ENCODE peak calls at places on chromosomes 2 and 18, in five cellular contexts. One of them, this sample, is unnamed. For H3K4me1, the result is how much of the 10 kb centered on the place peaks cover.

GRCh38 chr18:46343940-46344372 is 239.8 kb downstream of the HAUS1 start:
- DNase-seq in GM23338: peak
- DNase-seq in CD4-positive, alpha-beta memory T cell: peak
- DNase-seq in aorta: peak
- DNase-seq in psoas muscle: peak
- DNase-seq in this sample: no peak

GRCh38 chr2:72008608-72009007 is 139.1 kb downstream of the CYP26B1 start:
- DNase-seq in GM23338: no peak
- DNase-seq in CD4-positive, alpha-beta memory T cell: no peak
- DNase-seq in aorta: no peak
- DNase-seq in psoas muscle: no peak
- DNase-seq in this sample: no peak

GRCh38 chr2:206164261-206164862 is 4.7 kb downstream of the EEF1B2 start:
- DNase-seq in GM23338: peak
- DNase-seq in CD4-positive, alpha-beta memory T cell: no peak
- DNase-seq in aorta: no peak
- DNase-seq in psoas muscle: no peak
- DNase-seq in this sample: peak

GRCh38 chr2:240730506-240731326 is 39.0 kb downstream of the AQP12A start:
- DNase-seq in GM23338: no peak
- DNase-seq in CD4-positive, alpha-beta memory T cell: no peak
- DNase-seq in aorta: no peak
- DNase-seq in psoas muscle: no peak
- DNase-seq in this sample: no peak

GRCh38 chr2:2291500-2292260 is 39.4 kb downstream of the MYT1L start:
- DNase-seq in GM23338: peak
- DNase-seq in CD4-positive, alpha-beta memory T cell: no peak
- DNase-seq in aorta: no peak
- DNase-seq in psoas muscle: no peak
- DNase-seq in this sample: no peak

GRCh38 chr2:238728322-238729260 is 119.3 kb upstream of the TWIST2 start:
- DNase-seq in GM23338: no peak
- DNase-seq in CD4-positive, alpha-beta memory T cell: no peak
- DNase-seq in aorta: no peak
- DNase-seq in psoas muscle: peak
- DNase-seq in this sample: no peak

GRCh38 chr18:74040459-74041332 is 106.9 kb downstream of the FBXO15 start:
- DNase-seq in GM23338: peak
- DNase-seq in CD4-positive, alpha-beta memory T cell: no peak
- DNase-seq in aorta: no peak
- DNase-seq in psoas muscle: no peak
- DNase-seq in this sample: peak

GRCh38 chr2:19885791-19886190 is 16.0 kb downstream of the TTC32 start:
- DNase-seq in GM23338: no peak
- DNase-seq in CD4-positive, alpha-beta memory T cell: no peak
- DNase-seq in aorta: no peak
- DNase-seq in psoas muscle: no peak
- DNase-seq in this sample: no peak

GRCh38 chr2:43810427-43810826 is 28.2 kb downstream of the ABCG5 start:
- DNase-seq in GM23338: no peak
- DNase-seq in CD4-positive, alpha-beta memory T cell: no peak
- DNase-seq in aorta: no peak
- DNase-seq in psoas muscle: no peak
- DNase-seq in this sample: no peak

GRCh38 chr18:23650963-23651927 is 11.5 kb downstream of the ANKRD29 start:
- DNase-seq in GM23338: no peak
- DNase-seq in CD4-positive, alpha-beta memory T cell: no peak
- DNase-seq in aorta: no peak
- DNase-seq in psoas muscle: no peak
- DNase-seq in this sample: no peak

GRCh38 chr2:99863236-99863913 is 279.0 kb downstream of the AFF3 start:
- DNase-seq in GM23338: no peak
- DNase-seq in CD4-positive, alpha-beta memory T cell: no peak
- DNase-seq in aorta: no peak
- DNase-seq in psoas muscle: no peak
- DNase-seq in this sample: no peak

GRCh38 chr2:99864561-99865216 is 277.7 kb downstream of the AFF3 start:
- DNase-seq in GM23338: no peak
- DNase-seq in CD4-positive, alpha-beta memory T cell: no peak
- DNase-seq in aorta: no peak
- DNase-seq in psoas muscle: peak
- DNase-seq in this sample: no peak

GRCh38 chr2:99865818-99866676 is 276.3 kb downstream of the AFF3 start:
- DNase-seq in GM23338: no peak
- DNase-seq in CD4-positive, alpha-beta memory T cell: no peak
- DNase-seq in aorta: no peak
- DNase-seq in psoas muscle: no peak
- DNase-seq in this sample: no peak

GRCh38 chr2:99863914-99864273 is 278.5 kb downstream of the AFF3 start:
- DNase-seq in GM23338: no peak
- DNase-seq in CD4-positive, alpha-beta memory T cell: no peak
- DNase-seq in aorta: no peak
- DNase-seq in psoas muscle: no peak
- DNase-seq in this sample: no peak

DNA sequence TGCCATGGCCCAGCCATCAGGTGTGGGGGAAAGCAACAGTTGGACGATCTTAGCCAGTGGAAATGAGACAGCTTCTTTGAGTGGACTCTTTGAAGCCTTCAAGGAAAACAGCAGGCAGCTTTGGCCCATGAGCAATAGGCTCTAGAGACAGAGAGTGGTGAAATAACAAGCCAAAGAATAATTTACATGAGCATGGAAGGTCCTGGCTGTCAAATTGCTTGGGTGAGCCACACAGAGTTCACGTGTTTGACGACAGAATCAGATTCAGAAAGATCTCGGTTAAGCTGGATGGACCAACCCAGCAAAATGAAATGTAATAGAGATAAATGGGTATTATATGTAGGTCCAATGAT is 277.2 kb downstream of the AFF3 start:
- DNase-seq in GM23338: no peak
- DNase-seq in CD4-positive, alpha-beta memory T cell: no peak
- DNase-seq in aorta: no peak
- DNase-seq in psoas muscle: no peak
- DNase-seq in this sample: no peak
- H3K4me1 ChIP-seq in GM23338: under half
- H3K4me1 ChIP-seq in CD4-positive, alpha-beta memory T cell: under half
- H3K4me1 ChIP-seq in aorta: under half
- H3K4me1 ChIP-seq in psoas muscle: under half
- H3K4me1 ChIP-seq in this sample: under half

GRCh38 chr18:79523221-79523737 is 127.5 kb downstream of the NFATC1 start:
- DNase-seq in GM23338: no peak
- DNase-seq in CD4-positive, alpha-beta memory T cell: peak
- DNase-seq in aorta: peak
- DNase-seq in psoas muscle: no peak
- DNase-seq in this sample: no peak
- H3K4me3 ChIP-seq in GM23338: no peak
- H3K4me3 ChIP-seq in CD4-positive, alpha-beta memory T cell: no peak
- H3K4me3 ChIP-seq in aorta: no peak
- H3K4me3 ChIP-seq in psoas muscle: no peak
- H3K4me3 ChIP-seq in this sample: no peak

GRCh38 chr2:233329489-233330135 is 22.0 kb downstream of the SAG start:
- DNase-seq in GM23338: peak
- DNase-seq in CD4-positive, alpha-beta memory T cell: no peak
- DNase-seq in aorta: no peak
- DNase-seq in psoas muscle: no peak
- DNase-seq in this sample: no peak

GRCh38 chr2:233331536-233331935 is 22.8 kb upstream of the DGKD start:
- DNase-seq in GM23338: no peak
- DNase-seq in CD4-positive, alpha-beta memory T cell: peak
- DNase-seq in aorta: no peak
- DNase-seq in psoas muscle: peak
- DNase-seq in this sample: no peak

GRCh38 chr2:233326500-233326899 is 18.9 kb downstream of the SAG start:
- DNase-seq in GM23338: no peak
- DNase-seq in CD4-positive, alpha-beta memory T cell: no peak
- DNase-seq in aorta: no peak
- DNase-seq in psoas muscle: no peak
- DNase-seq in this sample: no peak

GRCh38 chr2:233325814-233326213 is 18.2 kb downstream of the SAG start:
- DNase-seq in GM23338: no peak
- DNase-seq in CD4-positive, alpha-beta memory T cell: no peak
- DNase-seq in aorta: no peak
- DNase-seq in psoas muscle: no peak
- DNase-seq in this sample: no peak

GRCh38 chr2:233328922-233329321 is 21.3 kb downstream of the SAG start:
- DNase-seq in GM23338: no peak
- DNase-seq in CD4-positive, alpha-beta memory T cell: no peak
- DNase-seq in aorta: no peak
- DNase-seq in psoas muscle: no peak
- DNase-seq in this sample: no peak
- H3K4me1 ChIP-seq in GM23338: under half
- H3K4me1 ChIP-seq in CD4-positive, alpha-beta memory T cell: under half
- H3K4me1 ChIP-seq in aorta: under half
- H3K4me1 ChIP-seq in psoas muscle: under half
- H3K4me1 ChIP-seq in this sample: under half

GRCh38 chr2:136114392-136114791 is 3.6 kb downstream of the CXCR4 start:
- DNase-seq in GM23338: no peak
- DNase-seq in CD4-positive, alpha-beta memory T cell: no peak
- DNase-seq in aorta: no peak
- DNase-seq in psoas muscle: no peak
- DNase-seq in this sample: no peak

GRCh38 chr2:136112949-136113766 is 4.8 kb downstream of the CXCR4 start:
- DNase-seq in GM23338: no peak
- DNase-seq in CD4-positive, alpha-beta memory T cell: no peak
- DNase-seq in aorta: no peak
- DNase-seq in psoas muscle: no peak
- DNase-seq in this sample: no peak

GRCh38 chr2:136115183-136115751 is 2.7 kb downstream of the CXCR4 start:
- DNase-seq in GM23338: no peak
- DNase-seq in CD4-positive, alpha-beta memory T cell: no peak
- DNase-seq in aorta: no peak
- DNase-seq in psoas muscle: no peak
- DNase-seq in this sample: no peak

GRCh38 chr2:136112317-136112891 is 5.5 kb downstream of the CXCR4 start:
- DNase-seq in GM23338: no peak
- DNase-seq in CD4-positive, alpha-beta memory T cell: no peak
- DNase-seq in aorta: no peak
- DNase-seq in psoas muscle: no peak
- DNase-seq in this sample: peak

GRCh38 chr2:136113767-136114070 is 4.2 kb downstream of the CXCR4 start:
- DNase-seq in GM23338: no peak
- DNase-seq in CD4-positive, alpha-beta memory T cell: no peak
- DNase-seq in aorta: no peak
- DNase-seq in psoas muscle: no peak
- DNase-seq in this sample: no peak
- H3K4me3 ChIP-seq in GM23338: no peak
- H3K4me3 ChIP-seq in CD4-positive, alpha-beta memory T cell: no peak
- H3K4me3 ChIP-seq in aorta: no peak
- H3K4me3 ChIP-seq in psoas muscle: no peak
- H3K4me3 ChIP-seq in this sample: no peak

GRCh38 chr18:33440384-33441043 is at the start of gene CCDC178:
- DNase-seq in GM23338: peak
- DNase-seq in CD4-positive, alpha-beta memory T cell: no peak
- DNase-seq in aorta: peak
- DNase-seq in psoas muscle: no peak
- DNase-seq in this sample: no peak
- H3K4me1 ChIP-seq in GM23338: under half
- H3K4me1 ChIP-seq in CD4-positive, alpha-beta memory T cell: under half
- H3K4me1 ChIP-seq in aorta: under half
- H3K4me1 ChIP-seq in psoas muscle: under half
- H3K4me1 ChIP-seq in this sample: under half

GRCh38 chr18:63368611-63369010 is 1.6 kb upstream of the KDSR start:
- DNase-seq in GM23338: no peak
- DNase-seq in CD4-positive, alpha-beta memory T cell: no peak
- DNase-seq in aorta: no peak
- DNase-seq in psoas muscle: no peak
- DNase-seq in this sample: no peak
- H3K4me3 ChIP-seq in GM23338: peak
- H3K4me3 ChIP-seq in CD4-positive, alpha-beta memory T cell: no peak
- H3K4me3 ChIP-seq in aorta: no peak
- H3K4me3 ChIP-seq in psoas muscle: peak
- H3K4me3 ChIP-seq in this sample: no peak

DNA sequence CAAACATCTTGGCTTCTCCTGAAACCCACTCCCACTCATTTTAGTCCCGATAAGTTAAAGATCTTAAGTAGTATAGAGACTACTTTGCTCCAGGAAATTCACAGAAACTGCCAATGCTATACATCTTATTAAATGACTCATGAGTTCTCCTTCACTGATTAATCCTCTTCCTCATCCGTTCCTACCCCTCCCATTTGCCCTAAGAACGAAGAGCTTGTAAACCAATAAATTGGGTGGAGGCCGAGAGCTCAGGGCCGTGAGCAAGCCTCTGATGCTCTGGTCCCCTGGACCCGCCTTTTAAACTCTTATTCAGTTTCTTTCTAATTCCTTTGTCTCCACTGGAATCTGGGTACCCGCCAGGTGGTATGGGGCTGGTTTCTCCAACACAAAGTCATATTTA is 68.6 kb downstream of the METTL8 start:
- DNase-seq in GM23338: no peak
- DNase-seq in CD4-positive, alpha-beta memory T cell: no peak
- DNase-seq in aorta: no peak
- DNase-seq in psoas muscle: no peak
- DNase-seq in this sample: no peak
- H3K4me1 ChIP-seq in GM23338: under half
- H3K4me1 ChIP-seq in CD4-positive, alpha-beta memory T cell: under half
- H3K4me1 ChIP-seq in aorta: under half
- H3K4me1 ChIP-seq in psoas muscle: under half
- H3K4me1 ChIP-seq in this sample: under half

This sample was measured in SJSA1.